ENCODE peak calls at places on chromosomes 2 and 18, in eight cellular contexts. One of them, this sample, is unnamed.

GRCh38 chr2:96867756-96868554 is 1.9 kb downstream of the SEMA4C start:
- DNase-seq in esophagus muscularis mucosa: no peak
- DNase-seq in astrocyte of the spinal cord: peak; percentile 49
- DNase-seq in A549: no peak
- DNase-seq in CD4-positive, alpha-beta T cell: no peak
- DNase-seq in lower leg skin: no peak
- DNase-seq in neural progenitor cell: no peak
- DNase-seq in heart right ventricle: no peak
- DNase-seq in this sample: no peak

GRCh38 chr2:120670371-120670770 is 65.3 kb upstream of the GLI2 start:
- DNase-seq in esophagus muscularis mucosa: no peak
- DNase-seq in lower leg skin: no peak
- DNase-seq in A549: no peak
- DNase-seq in neural progenitor cell: no peak
- DNase-seq in astrocyte of the spinal cord: no peak
- DNase-seq in CD4-positive, alpha-beta T cell: no peak
- DNase-seq in heart right ventricle: no peak
- DNase-seq in this sample: no peak

GRCh38 chr2:197615033-197615652 is 60.2 kb downstream of the RFTN2 start:
- DNase-seq in astrocyte of the spinal cord: no peak
- DNase-seq in CD4-positive, alpha-beta T cell: no peak
- DNase-seq in lower leg skin: no peak
- DNase-seq in heart right ventricle: no peak
- DNase-seq in neural progenitor cell: no peak
- DNase-seq in A549: no peak
- DNase-seq in esophagus muscularis mucosa: no peak
- DNase-seq in this sample: no peak

GRCh38 chr2:9244985-9245544 is 38.5 kb downstream of the ASAP2 start:
- DNase-seq in A549: no peak
- DNase-seq in astrocyte of the spinal cord: no peak
- DNase-seq in CD4-positive, alpha-beta T cell: no peak
- DNase-seq in esophagus muscularis mucosa: no peak
- DNase-seq in neural progenitor cell: no peak
- DNase-seq in heart right ventricle: no peak
- DNase-seq in lower leg skin: no peak
- DNase-seq in this sample: no peak

GRCh38 chr2:8677646-8678592 is 3.9 kb upstream of the ID2 start:
- DNase-seq in neural progenitor cell: peak; percentile 83
- DNase-seq in esophagus muscularis mucosa: no peak
- DNase-seq in lower leg skin: peak; percentile 58
- DNase-seq in CD4-positive, alpha-beta T cell: peak; percentile 28
- DNase-seq in heart right ventricle: peak; percentile 55
- DNase-seq in astrocyte of the spinal cord: peak; percentile 72
- DNase-seq in A549: no peak
- DNase-seq in this sample: peak; percentile 53

GRCh38 chr2:128756372-128756730 is 437.7 kb upstream of the HS6ST1 start:
- DNase-seq in neural progenitor cell: no peak
- DNase-seq in astrocyte of the spinal cord: no peak
- DNase-seq in CD4-positive, alpha-beta T cell: no peak
- DNase-seq in esophagus muscularis mucosa: peak; percentile 55
- DNase-seq in A549: no peak
- DNase-seq in heart right ventricle: no peak
- DNase-seq in lower leg skin: no peak
- DNase-seq in this sample: no peak

GRCh38 chr2:45681675-45682074 is 30.2 kb downstream of the PRKCE start:
- DNase-seq in esophagus muscularis mucosa: no peak
- DNase-seq in neural progenitor cell: no peak
- DNase-seq in lower leg skin: peak; percentile 43
- DNase-seq in CD4-positive, alpha-beta T cell: no peak
- DNase-seq in astrocyte of the spinal cord: peak; percentile 82
- DNase-seq in heart right ventricle: peak; percentile 33
- DNase-seq in A549: peak; percentile 55
- DNase-seq in this sample: peak; percentile 90

GRCh38 chr2:151757861-151758260 is 23.6 kb upstream of the NEB start:
- DNase-seq in neural progenitor cell: no peak
- DNase-seq in esophagus muscularis mucosa: no peak
- DNase-seq in heart right ventricle: no peak
- DNase-seq in CD4-positive, alpha-beta T cell: no peak
- DNase-seq in astrocyte of the spinal cord: no peak
- DNase-seq in lower leg skin: no peak
- DNase-seq in A549: no peak
- DNase-seq in this sample: no peak

GRCh38 chr2:130374587-130375290 is 18.9 kb downstream of the PTPN18 start:
- DNase-seq in heart right ventricle: no peak
- DNase-seq in CD4-positive, alpha-beta T cell: no peak
- DNase-seq in lower leg skin: no peak
- DNase-seq in astrocyte of the spinal cord: no peak
- DNase-seq in neural progenitor cell: no peak
- DNase-seq in esophagus muscularis mucosa: peak; percentile 83
- DNase-seq in A549: no peak
- DNase-seq in this sample: peak; percentile 46

GRCh38 chr2:119826370-119826961 is 66.7 kb downstream of the PTPN4 start:
- DNase-seq in astrocyte of the spinal cord: peak; percentile 26
- DNase-seq in lower leg skin: no peak
- DNase-seq in neural progenitor cell: peak; percentile 44
- DNase-seq in heart right ventricle: no peak
- DNase-seq in esophagus muscularis mucosa: no peak
- DNase-seq in A549: peak; percentile 16
- DNase-seq in CD4-positive, alpha-beta T cell: peak; percentile 34
- DNase-seq in this sample: peak; percentile 28

GRCh38 chr2:74708883-74709282 is 54.8 kb downstream of the SEMA4F start:
- DNase-seq in neural progenitor cell: no peak
- DNase-seq in CD4-positive, alpha-beta T cell: no peak
- DNase-seq in A549: no peak
- DNase-seq in lower leg skin: no peak
- DNase-seq in astrocyte of the spinal cord: peak; percentile 43
- DNase-seq in esophagus muscularis mucosa: peak; percentile 90
- DNase-seq in heart right ventricle: peak; percentile 13
- DNase-seq in this sample: peak; percentile 32

GRCh38 chr18:76445275-76445674 is 49.8 kb downstream of the ZNF516 start:
- DNase-seq in A549: peak; percentile 9
- DNase-seq in esophagus muscularis mucosa: no peak
- DNase-seq in lower leg skin: no peak
- DNase-seq in astrocyte of the spinal cord: peak; percentile 79
- DNase-seq in heart right ventricle: no peak
- DNase-seq in CD4-positive, alpha-beta T cell: no peak
- DNase-seq in neural progenitor cell: no peak
- DNase-seq in this sample: peak; percentile 88

GRCh38 chr18:49850636-49851035 is 37.3 kb upstream of the ACAA2 start:
- DNase-seq in heart right ventricle: no peak
- DNase-seq in CD4-positive, alpha-beta T cell: no peak
- DNase-seq in A549: no peak
- DNase-seq in lower leg skin: no peak
- DNase-seq in esophagus muscularis mucosa: no peak
- DNase-seq in neural progenitor cell: no peak
- DNase-seq in astrocyte of the spinal cord: no peak
- DNase-seq in this sample: no peak

GRCh38 chr2:137348301-137348700 is 583.0 kb downstream of the THSD7B start:
- DNase-seq in heart right ventricle: no peak
- DNase-seq in A549: no peak
- DNase-seq in lower leg skin: no peak
- DNase-seq in CD4-positive, alpha-beta T cell: no peak
- DNase-seq in esophagus muscularis mucosa: no peak
- DNase-seq in neural progenitor cell: no peak
- DNase-seq in astrocyte of the spinal cord: no peak
- DNase-seq in this sample: no peak

GRCh38 chr18:36015629-36016028 is 43.1 kb downstream of the RMP24 start:
- DNase-seq in A549: no peak
- DNase-seq in CD4-positive, alpha-beta T cell: no peak
- DNase-seq in lower leg skin: no peak
- DNase-seq in heart right ventricle: no peak
- DNase-seq in neural progenitor cell: no peak
- DNase-seq in esophagus muscularis mucosa: no peak
- DNase-seq in astrocyte of the spinal cord: no peak
- DNase-seq in this sample: no peak

GRCh38 chr2:188403676-188404075 is 112.0 kb downstream of the GULP1 start:
- DNase-seq in CD4-positive, alpha-beta T cell: no peak
- DNase-seq in heart right ventricle: no peak
- DNase-seq in A549: no peak
- DNase-seq in astrocyte of the spinal cord: peak; percentile 32
- DNase-seq in esophagus muscularis mucosa: no peak
- DNase-seq in lower leg skin: no peak
- DNase-seq in neural progenitor cell: no peak
- DNase-seq in this sample: no peak

GRCh38 chr2:228541794-228542193 is 360.3 kb upstream of the SPHKAP start:
- DNase-seq in esophagus muscularis mucosa: no peak
- DNase-seq in lower leg skin: no peak
- DNase-seq in astrocyte of the spinal cord: peak; percentile 58
- DNase-seq in A549: no peak
- DNase-seq in neural progenitor cell: no peak
- DNase-seq in CD4-positive, alpha-beta T cell: no peak
- DNase-seq in heart right ventricle: no peak
- DNase-seq in this sample: peak; percentile 47

GRCh38 chr18:62386616-62387015 is 61.5 kb downstream of the TNFRSF11A start:
- DNase-seq in esophagus muscularis mucosa: no peak
- DNase-seq in lower leg skin: no peak
- DNase-seq in A549: no peak
- DNase-seq in heart right ventricle: no peak
- DNase-seq in astrocyte of the spinal cord: peak; percentile 5
- DNase-seq in neural progenitor cell: no peak
- DNase-seq in CD4-positive, alpha-beta T cell: no peak
- DNase-seq in this sample: no peak

GRCh38 chr2:67259581-67260347 is 137.4 kb upstream of the ETAA1 start:
- DNase-seq in esophagus muscularis mucosa: no peak
- DNase-seq in CD4-positive, alpha-beta T cell: no peak
- DNase-seq in lower leg skin: peak; percentile 19
- DNase-seq in heart right ventricle: peak; percentile 29
- DNase-seq in astrocyte of the spinal cord: peak; percentile 80
- DNase-seq in A549: peak; percentile 8
- DNase-seq in neural progenitor cell: no peak
- DNase-seq in this sample: peak; percentile 93

DNA sequence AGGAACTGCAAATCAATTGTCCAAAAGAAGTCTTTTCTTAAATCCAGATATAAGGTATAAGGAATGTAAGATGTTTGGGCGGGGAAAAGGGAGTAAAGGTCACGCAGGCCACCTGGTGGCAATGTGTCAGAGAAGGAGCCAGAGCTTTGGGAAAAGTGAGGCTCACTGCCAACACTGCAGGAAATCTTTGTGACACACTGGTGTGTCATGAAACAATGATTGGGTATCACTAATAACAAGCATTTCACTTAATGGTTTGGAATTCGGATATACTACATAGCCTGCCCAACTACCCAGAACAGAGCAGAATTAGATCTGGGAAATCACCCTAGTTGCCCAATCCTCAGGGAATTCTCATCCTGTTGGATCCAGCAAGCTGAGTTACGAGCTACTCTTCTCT is 61.0 kb downstream of the RBMS1 start:
- DNase-seq in CD4-positive, alpha-beta T cell: no peak
- DNase-seq in esophagus muscularis mucosa: no peak
- DNase-seq in A549: peak; percentile 15
- DNase-seq in astrocyte of the spinal cord: peak; percentile 63
- DNase-seq in neural progenitor cell: peak; percentile 25
- DNase-seq in lower leg skin: no peak
- DNase-seq in heart right ventricle: no peak
- DNase-seq in this sample: peak; percentile 76
- TF ChIP-seq CTCF in CD4-positive, alpha-beta T cell: no peak
- TF ChIP-seq CTCF in esophagus muscularis mucosa: no peak
- TF ChIP-seq CTCF in A549: no peak
- TF ChIP-seq CTCF in astrocyte of the spinal cord: no peak
- TF ChIP-seq CTCF in neural progenitor cell: peak; percentile 25
- TF ChIP-seq CTCF in lower leg skin: no peak
- TF ChIP-seq CTCF in heart right ventricle: no peak
- TF ChIP-seq CTCF in this sample: peak; percentile 65

GRCh38 chr2:200615247-200615646 is 29.4 kb downstream of the AOX1 start:
- DNase-seq in CD4-positive, alpha-beta T cell: no peak
- DNase-seq in neural progenitor cell: no peak
- DNase-seq in esophagus muscularis mucosa: peak; percentile 62
- DNase-seq in A549: peak; percentile 32
- DNase-seq in heart right ventricle: no peak
- DNase-seq in lower leg skin: no peak
- DNase-seq in astrocyte of the spinal cord: peak; percentile 74
- DNase-seq in this sample: peak; percentile 77
- TF ChIP-seq CTCF in CD4-positive, alpha-beta T cell: no peak
- TF ChIP-seq CTCF in neural progenitor cell: no peak
- TF ChIP-seq CTCF in esophagus muscularis mucosa: no peak
- TF ChIP-seq CTCF in A549: no peak
- TF ChIP-seq CTCF in heart right ventricle: no peak
- TF ChIP-seq CTCF in lower leg skin: no peak
- TF ChIP-seq CTCF in astrocyte of the spinal cord: no peak
- TF ChIP-seq CTCF in this sample: peak; percentile 54

DNA sequence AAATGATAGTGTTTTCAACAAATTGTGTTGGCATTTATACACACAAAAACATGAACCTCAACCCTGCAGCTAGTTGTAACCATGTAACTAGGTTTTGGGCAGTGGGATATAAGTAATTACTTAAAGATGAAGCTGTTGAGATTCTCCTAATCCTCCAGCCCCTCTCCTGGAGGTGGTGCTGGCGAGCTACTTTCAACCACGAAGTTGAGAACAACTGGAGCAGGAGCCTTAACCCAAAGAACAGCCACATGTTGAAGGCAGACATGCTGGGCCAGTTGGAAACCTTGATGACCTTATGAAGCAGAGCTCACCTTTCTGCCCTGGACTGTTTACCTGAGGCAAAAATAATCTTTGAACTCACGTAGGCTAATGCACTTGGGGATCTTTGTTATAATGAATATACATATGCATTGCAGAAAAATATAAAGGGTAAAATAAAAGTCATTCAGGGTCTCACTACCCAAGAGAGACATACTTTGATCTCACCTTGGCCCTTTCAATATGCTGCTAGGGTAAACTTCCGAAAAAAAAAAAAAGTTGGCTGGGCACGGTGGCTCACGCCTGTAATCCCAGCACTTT is 89.6 kb upstream of the NPAS2 start:
- DNase-seq in A549: peak; percentile 38
- DNase-seq in lower leg skin: peak; percentile 42
- DNase-seq in heart right ventricle: peak; percentile 61
- DNase-seq in astrocyte of the spinal cord: peak; percentile 86
- DNase-seq in CD4-positive, alpha-beta T cell: peak; percentile 14
- DNase-seq in esophagus muscularis mucosa: no peak
- DNase-seq in neural progenitor cell: peak; percentile 77
- DNase-seq in this sample: peak; percentile 64
- TF ChIP-seq CTCF in A549: peak; percentile 69
- TF ChIP-seq CTCF in lower leg skin: no peak
- TF ChIP-seq CTCF in heart right ventricle: peak; percentile 84
- TF ChIP-seq CTCF in astrocyte of the spinal cord: peak; percentile 87
- TF ChIP-seq CTCF in CD4-positive, alpha-beta T cell: no peak
- TF ChIP-seq CTCF in esophagus muscularis mucosa: peak; percentile 55
- TF ChIP-seq CTCF in neural progenitor cell: peak; percentile 74
- TF ChIP-seq CTCF in this sample: peak; percentile 85

DNA sequence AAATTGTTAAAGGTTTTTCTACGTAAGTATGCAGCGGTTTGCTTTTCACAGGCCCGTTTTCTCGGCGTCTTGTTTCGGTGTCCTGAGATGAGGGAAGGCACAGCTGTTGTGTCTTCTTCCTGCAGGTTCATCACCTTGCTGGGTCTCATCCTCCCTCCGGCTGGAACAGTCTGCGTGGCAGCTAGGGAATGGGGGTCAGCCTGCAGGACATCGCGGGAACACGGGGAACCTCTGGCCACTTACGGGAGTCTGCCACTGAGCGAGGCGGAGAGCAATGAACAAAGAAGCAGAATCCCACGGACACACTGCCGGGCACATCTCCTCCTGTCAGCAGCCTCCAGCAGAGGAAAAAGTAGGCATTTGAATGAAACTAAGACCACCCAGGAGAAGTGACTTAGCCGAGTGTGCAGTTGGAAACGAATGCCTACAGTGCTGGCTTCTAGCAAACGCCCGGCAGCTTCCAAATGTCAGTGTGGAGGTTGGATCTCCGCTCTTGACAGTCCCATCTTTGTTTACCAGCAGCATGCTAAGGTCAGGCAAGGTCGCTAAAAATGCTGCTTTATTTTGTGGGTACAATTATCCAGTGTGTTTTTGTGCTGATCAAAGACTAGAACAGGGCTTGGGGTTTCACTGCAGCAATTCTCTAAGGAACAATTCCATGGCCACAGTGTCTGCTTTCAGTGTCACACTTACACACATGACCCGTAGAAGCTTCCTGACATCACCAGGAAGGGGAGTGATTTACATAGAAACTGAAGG is 109.8 kb upstream of the SEC11C start:
- DNase-seq in neural progenitor cell: peak; percentile 42
- DNase-seq in lower leg skin: no peak
- DNase-seq in astrocyte of the spinal cord: no peak
- DNase-seq in esophagus muscularis mucosa: no peak
- DNase-seq in heart right ventricle: no peak
- DNase-seq in CD4-positive, alpha-beta T cell: no peak
- DNase-seq in A549: no peak
- DNase-seq in this sample: no peak
- TF ChIP-seq CTCF in neural progenitor cell: no peak
- TF ChIP-seq CTCF in lower leg skin: no peak
- TF ChIP-seq CTCF in astrocyte of the spinal cord: no peak
- TF ChIP-seq CTCF in esophagus muscularis mucosa: no peak
- TF ChIP-seq CTCF in heart right ventricle: no peak
- TF ChIP-seq CTCF in CD4-positive, alpha-beta T cell: no peak
- TF ChIP-seq CTCF in A549: no peak
- TF ChIP-seq CTCF in this sample: no peak

This sample was measured in HFFc6.